ENCODE peak calls at places on chromosome 5, in four cellular contexts. L is aorta, J is heart right ventricle, F is hepatocyte. W is an unnamed sample.

GRCh38 chr5:165525268-165525667 is 2019.8 kb downstream of the MAT2B start:
- DNase-seq in L (no peak), J (no peak), F (peak; percentile 29), W (no peak)

GRCh38 chr5:10363519-10364185 is 10.2 kb downstream of the MARCHF6 start:
- DNase-seq in F (no peak), J (no peak), L (no peak), W (no peak)

GRCh38 chr5:179840766-179841165 is 17.9 kb downstream of the MRNIP start:
- DNase-seq in J (no peak), F (no peak), L (no peak), W (no peak)

GRCh38 chr5:127101533-127101932 is 28.2 kb upstream of the C5orf63 start:
- DNase-seq in F (no peak), J (no peak), L (no peak), W (no peak)

GRCh38 chr5:151825445-151825844 is 53.7 kb downstream of the G3BP1 start:
- DNase-seq in F (peak; percentile 86), J (peak; percentile 70), L (no peak), W (peak; percentile 66)

GRCh38 chr5:103224118-103224893 is 34.3 kb upstream of the MACIR start:
- DNase-seq in J (peak; percentile 29), F (peak; percentile 79), L (no peak), W (no peak)

GRCh38 chr5:135337064-135337463 is 62.0 kb downstream of the MACROH2A1 start:
- DNase-seq in J (peak; percentile 31), L (peak; percentile 52), F (no peak), W (no peak)

GRCh38 chr5:142426129-142426641 is 101.4 kb upstream of the SPRY4 start:
- DNase-seq in J (peak; percentile 85), L (no peak), F (no peak), W (peak; percentile 80)

GRCh38 chr5:83503662-83504061 is 32.1 kb downstream of the VCAN start:
- DNase-seq in F (no peak), L (no peak), J (no peak), W (no peak)

GRCh38 chr5:142215915-142216681 is 107.5 kb downstream of the NDFIP1 start:
- DNase-seq in F (peak; percentile 78), L (peak; percentile 88), J (peak; percentile 70), W (peak; percentile 85)

DNA sequence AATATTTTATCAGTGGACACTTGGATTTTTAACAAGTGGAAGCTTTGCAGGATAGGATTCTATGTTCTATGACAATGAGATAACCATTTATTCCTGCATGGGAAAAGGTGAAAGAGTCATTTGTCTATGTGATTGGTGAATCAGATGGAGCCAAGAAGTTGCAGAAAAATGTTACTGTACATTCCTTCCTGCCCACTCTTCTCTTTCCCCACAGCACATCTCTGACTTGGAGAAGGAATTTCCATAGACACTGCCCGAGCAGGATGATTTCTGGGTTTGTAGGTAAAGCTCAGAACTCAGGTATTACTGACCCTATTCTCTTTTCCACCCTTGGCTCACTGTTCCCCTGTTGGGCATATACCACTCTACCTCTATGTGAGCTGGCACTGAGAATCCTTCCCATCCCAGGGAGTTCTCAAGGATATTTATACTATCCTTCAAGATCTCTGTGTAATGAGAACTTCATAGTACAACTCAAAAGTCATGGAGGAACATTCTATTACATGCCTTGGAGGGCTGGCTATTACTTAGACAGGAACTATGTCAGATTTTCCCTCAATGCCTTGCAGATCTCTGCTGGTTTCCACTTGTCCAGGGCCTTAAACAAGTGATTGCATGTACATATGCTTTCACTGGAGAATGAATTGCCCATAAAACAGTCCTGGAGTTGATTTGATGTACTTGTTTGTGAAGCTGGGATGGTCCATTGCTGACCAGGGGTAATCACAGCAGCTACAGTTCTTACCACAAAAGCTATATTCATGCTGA is 24.0 kb downstream of the SLC1A3 start:
- DNase-seq in J (no peak), L (no peak), F (no peak), W (no peak)
- H3K27ac ChIP-seq in J (no peak overlapping the region), L (no peak overlapping the region), F (no peak overlapping the region), W (no peak overlapping the region)

DNA sequence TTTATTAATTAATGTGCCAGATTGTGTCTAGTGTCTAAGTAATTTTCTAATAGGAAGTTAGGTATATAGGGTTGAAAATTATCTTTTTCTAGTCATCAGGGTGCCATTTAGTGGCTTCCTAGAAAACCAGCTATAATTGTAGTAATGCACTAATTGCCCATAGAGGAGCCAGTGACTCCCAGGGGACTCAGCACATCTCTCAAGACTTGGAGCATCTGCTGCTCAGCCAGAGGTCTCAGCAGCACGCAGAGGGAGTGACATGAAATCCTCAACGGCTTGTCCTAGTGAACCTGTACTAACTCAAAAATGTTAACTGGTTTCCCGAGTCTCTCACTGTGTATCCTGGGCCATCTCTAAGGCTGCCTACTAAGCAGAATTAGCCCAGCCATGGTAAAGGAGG is 78.2 kb upstream of the MAN2A1 start:
- DNase-seq in J (no peak), L (no peak), F (no peak), W (no peak)
- H3K4me1 ChIP-seq in J (no peaks in the 10 kb centered on the region), L (no peaks in the 10 kb centered on the region), F (no peaks in the 10 kb centered on the region), W (no peaks in the 10 kb centered on the region)

GRCh38 chr5:150815010-150815409 is 31.3 kb upstream of the IRGM start:
- DNase-seq in J (no peak), L (no peak), F (no peak), W (no peak)
- H3K36me3 ChIP-seq in J (no peaks in the 10 kb centered on the region), L (no peaks in the 10 kb centered on the region), F (no peaks in the 10 kb centered on the region), W (no peaks in the 10 kb centered on the region)

DNA sequence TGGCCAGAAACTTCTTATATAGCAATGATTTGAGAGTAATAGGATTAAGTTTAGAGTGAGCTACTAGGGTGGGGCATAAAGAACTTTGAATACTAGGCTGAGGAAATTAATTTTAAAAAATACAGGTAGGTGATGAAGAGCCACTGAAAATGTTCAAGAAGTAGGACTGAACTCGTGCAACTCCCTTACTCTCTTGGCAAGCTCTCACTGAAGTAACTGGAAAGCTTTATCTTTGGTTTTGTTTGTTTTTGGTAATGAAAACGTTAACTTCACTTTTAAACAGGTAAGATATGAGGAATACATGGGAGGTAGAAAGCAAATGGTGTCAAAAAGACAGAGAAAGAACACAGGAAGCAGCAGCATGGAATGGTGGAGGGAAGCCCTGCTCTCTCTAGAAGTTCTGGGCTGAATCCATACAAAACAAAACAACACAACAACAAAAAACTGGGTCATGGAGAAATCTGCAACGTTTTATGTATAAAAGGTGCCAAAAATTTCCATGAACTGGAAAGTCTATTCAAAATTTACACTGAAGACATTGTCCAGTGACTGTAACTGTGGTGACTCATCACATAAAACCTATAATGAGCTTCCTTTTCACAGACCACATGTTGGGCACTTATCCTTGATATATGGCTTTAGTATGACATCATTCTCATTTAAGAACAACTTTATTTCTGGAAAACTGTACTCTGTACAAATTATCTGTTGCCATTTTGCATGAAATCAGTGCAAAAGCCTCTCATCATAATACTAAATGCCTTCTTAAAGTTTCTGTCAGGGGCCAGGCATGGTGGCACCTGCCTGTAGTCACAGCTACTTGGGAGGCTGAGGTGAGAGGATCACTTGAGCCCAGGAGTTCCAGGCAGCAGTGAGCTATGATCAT is 91.2 kb upstream of the CHD1 start:
- DNase-seq in J (no peak), L (no peak), F (peak; percentile 63), W (no peak)
- H3K27ac ChIP-seq in J (no peak overlapping the region), L (no peak overlapping the region), F (peak overlapping the region; percentile 91), W (no peak overlapping the region)